ENCODE peak calls at places on chromosome 1, in five cellular contexts. S, W, Y, R and I are unnamed samples.

GRCh38 chr1:64894438-64895196 is 71.7 kb downstream of the JAK1 start:
- DNase-seq in W (peak), S (no peak), Y (no peak), R (no peak), I (no peak)

GRCh38 chr1:33441088-33441745 is 10.3 kb upstream of the PHC2 start:
- DNase-seq in Y (no peak), W (no peak), R (no peak), S (no peak), I (no peak)

GRCh38 chr1:37692834-37693175 is 489 bp downstream of the CDCA8 start:
- DNase-seq in S (no peak), W (no peak), R (no peak), Y (no peak), I (no peak)

GRCh38 chr1:30160999-30161689 is 562.2 kb downstream of the MATN1 start:
- DNase-seq in W (no peak), S (no peak), R (no peak), Y (no peak), I (no peak)

GRCh38 chr1:204574856-204575145 is 58.6 kb downstream of the MDM4 start:
- DNase-seq in W (no peak), R (no peak), Y (peak), S (no peak), I (no peak)

GRCh38 chr1:108722292-108722691 is 9.6 kb downstream of the FNDC7 start:
- DNase-seq in S (peak), R (no peak), W (no peak), Y (no peak), I (peak)

GRCh38 chr1:16386454-16387113 is 19.5 kb downstream of the SZRD1 start:
- DNase-seq in Y (no peak), R (no peak), S (peak), W (peak), I (peak)

GRCh38 chr1:47701741-47702515 is 264.1 kb downstream of the FOXD2 start:
- DNase-seq in Y (no peak), S (no peak), W (no peak), R (no peak), I (no peak)

GRCh38 chr1:67738401-67738800 is 53.4 kb downstream of the GADD45A start:
- DNase-seq in Y (no peak), S (no peak), W (no peak), R (no peak), I (no peak)